ENCODE peak calls at places on chromosomes 11 and 22, in nine cellular contexts. One of them, this sample, is unnamed.

GRCh38 chr11:125404811-125405481 is 91.1 kb downstream of the FEZ1 start:
- DNase-seq in suprapubic skin: peak
- DNase-seq in stomach: peak
- DNase-seq in tibial nerve: peak
- DNase-seq in GM12878: no peak
- DNase-seq in esophagus muscularis mucosa: no peak
- DNase-seq in transverse colon: peak
- DNase-seq in sigmoid colon: peak
- DNase-seq in A549: peak
- DNase-seq in this sample: peak

GRCh38 chr22:35393116-35394010 is 6.6 kb upstream of the MCM5 start:
- DNase-seq in transverse colon: no peak
- DNase-seq in sigmoid colon: no peak
- DNase-seq in A549: no peak
- DNase-seq in suprapubic skin: no peak
- DNase-seq in GM12878: no peak
- DNase-seq in esophagus muscularis mucosa: no peak
- DNase-seq in tibial nerve: no peak
- DNase-seq in stomach: no peak
- DNase-seq in this sample: peak

GRCh38 chr22:18110194-18110943 is at the start of gene TUBA8:
- DNase-seq in sigmoid colon: no peak
- DNase-seq in GM12878: no peak
- DNase-seq in stomach: peak
- DNase-seq in esophagus muscularis mucosa: no peak
- DNase-seq in tibial nerve: no peak
- DNase-seq in suprapubic skin: peak
- DNase-seq in A549: no peak
- DNase-seq in transverse colon: peak
- DNase-seq in this sample: peak

GRCh38 chr11:44229664-44230063 is 80.3 kb downstream of the ALX4 start:
- DNase-seq in stomach: no peak
- DNase-seq in tibial nerve: no peak
- DNase-seq in A549: no peak
- DNase-seq in esophagus muscularis mucosa: no peak
- DNase-seq in transverse colon: no peak
- DNase-seq in suprapubic skin: no peak
- DNase-seq in sigmoid colon: no peak
- DNase-seq in GM12878: no peak
- DNase-seq in this sample: no peak

GRCh38 chr11:65133724-65134123 is 595 bp downstream of the SYVN1 start:
- DNase-seq in esophagus muscularis mucosa: no peak
- DNase-seq in suprapubic skin: peak
- DNase-seq in sigmoid colon: peak
- DNase-seq in tibial nerve: peak
- DNase-seq in stomach: peak
- DNase-seq in transverse colon: no peak
- DNase-seq in A549: no peak
- DNase-seq in GM12878: no peak
- DNase-seq in this sample: peak

GRCh38 chr11:95282337-95282751 is 51.3 kb upstream of the SESN3 start:
- DNase-seq in tibial nerve: no peak
- DNase-seq in esophagus muscularis mucosa: no peak
- DNase-seq in stomach: no peak
- DNase-seq in transverse colon: no peak
- DNase-seq in suprapubic skin: no peak
- DNase-seq in GM12878: no peak
- DNase-seq in sigmoid colon: peak
- DNase-seq in A549: no peak
- DNase-seq in this sample: no peak

GRCh38 chr11:96567193-96567592 is 177.4 kb downstream of the JRKL start:
- DNase-seq in transverse colon: no peak
- DNase-seq in esophagus muscularis mucosa: no peak
- DNase-seq in tibial nerve: no peak
- DNase-seq in A549: no peak
- DNase-seq in GM12878: no peak
- DNase-seq in sigmoid colon: no peak
- DNase-seq in suprapubic skin: no peak
- DNase-seq in stomach: no peak
- DNase-seq in this sample: no peak

GRCh38 chr22:26045051-26045450 is 124.2 kb upstream of the SEZ6L start:
- DNase-seq in suprapubic skin: no peak
- DNase-seq in GM12878: no peak
- DNase-seq in tibial nerve: no peak
- DNase-seq in transverse colon: no peak
- DNase-seq in A549: no peak
- DNase-seq in stomach: no peak
- DNase-seq in sigmoid colon: no peak
- DNase-seq in esophagus muscularis mucosa: no peak
- DNase-seq in this sample: no peak

GRCh38 chr11:115848614-115849013 is 344.4 kb upstream of the CADM1 start:
- DNase-seq in tibial nerve: no peak
- DNase-seq in sigmoid colon: no peak
- DNase-seq in stomach: no peak
- DNase-seq in transverse colon: no peak
- DNase-seq in A549: no peak
- DNase-seq in suprapubic skin: no peak
- DNase-seq in GM12878: no peak
- DNase-seq in esophagus muscularis mucosa: no peak
- DNase-seq in this sample: no peak

GRCh38 chr11:69699213-69699612 is 4.6 kb downstream of the FGF19 start:
- DNase-seq in GM12878: no peak
- DNase-seq in sigmoid colon: peak
- DNase-seq in suprapubic skin: no peak
- DNase-seq in A549: no peak
- DNase-seq in stomach: no peak
- DNase-seq in tibial nerve: no peak
- DNase-seq in esophagus muscularis mucosa: no peak
- DNase-seq in transverse colon: no peak
- DNase-seq in this sample: no peak

DNA sequence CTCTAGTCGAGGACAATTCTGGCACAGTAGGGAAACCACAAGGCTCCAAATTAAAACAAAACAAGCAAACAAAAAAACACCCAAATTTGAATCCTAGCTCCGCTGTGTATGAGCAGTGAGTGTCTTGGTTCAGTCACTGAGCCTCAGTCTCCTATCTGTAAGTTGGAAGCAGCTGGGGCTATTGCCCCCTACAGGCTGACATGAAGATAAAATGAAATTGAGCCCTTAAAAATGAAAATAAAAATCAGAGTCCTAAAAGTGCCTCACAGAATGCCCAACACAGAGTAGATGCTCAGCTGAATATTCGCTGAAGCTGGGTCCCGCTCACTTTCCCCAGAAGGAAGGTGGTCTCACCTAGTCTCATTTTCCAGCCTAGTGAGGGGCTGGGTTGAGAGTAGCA is 65.2 kb downstream of the PDE2A start:
- DNase-seq in GM12878: no peak
- DNase-seq in tibial nerve: no peak
- DNase-seq in esophagus muscularis mucosa: no peak
- DNase-seq in stomach: no peak
- DNase-seq in sigmoid colon: no peak
- DNase-seq in suprapubic skin: no peak
- DNase-seq in transverse colon: no peak
- DNase-seq in A549: no peak
- DNase-seq in this sample: no peak
- TF ChIP-seq CTCF in GM12878: peak
- TF ChIP-seq CTCF in tibial nerve: no peak
- TF ChIP-seq CTCF in esophagus muscularis mucosa: peak
- TF ChIP-seq CTCF in stomach: peak
- TF ChIP-seq CTCF in sigmoid colon: no peak
- TF ChIP-seq CTCF in suprapubic skin: no peak
- TF ChIP-seq CTCF in transverse colon: peak
- TF ChIP-seq CTCF in A549: peak
- TF ChIP-seq CTCF in this sample: no peak

GRCh38 chr11:20364412-20364792 is 888 bp downstream of the HTATIP2 start:
- DNase-seq in suprapubic skin: no peak
- DNase-seq in stomach: no peak
- DNase-seq in tibial nerve: no peak
- DNase-seq in A549: peak
- DNase-seq in GM12878: no peak
- DNase-seq in sigmoid colon: no peak
- DNase-seq in esophagus muscularis mucosa: no peak
- DNase-seq in transverse colon: peak
- DNase-seq in this sample: peak

GRCh38 chr11:20368441-20368840 is 4.9 kb downstream of the HTATIP2 start:
- DNase-seq in A549: no peak
- DNase-seq in GM12878: no peak
- DNase-seq in stomach: no peak
- DNase-seq in tibial nerve: no peak
- DNase-seq in transverse colon: no peak
- DNase-seq in sigmoid colon: no peak
- DNase-seq in esophagus muscularis mucosa: no peak
- DNase-seq in suprapubic skin: no peak
- DNase-seq in this sample: no peak

GRCh38 chr11:20369816-20370215 is 6.3 kb downstream of the HTATIP2 start:
- DNase-seq in transverse colon: no peak
- DNase-seq in suprapubic skin: no peak
- DNase-seq in GM12878: no peak
- DNase-seq in A549: no peak
- DNase-seq in stomach: no peak
- DNase-seq in sigmoid colon: no peak
- DNase-seq in esophagus muscularis mucosa: no peak
- DNase-seq in tibial nerve: no peak
- DNase-seq in this sample: no peak

GRCh38 chr11:20363500-20364411 is at the start of gene HTATIP2:
- DNase-seq in tibial nerve: peak
- DNase-seq in sigmoid colon: peak
- DNase-seq in transverse colon: peak
- DNase-seq in esophagus muscularis mucosa: no peak
- DNase-seq in stomach: peak
- DNase-seq in suprapubic skin: peak
- DNase-seq in A549: peak
- DNase-seq in GM12878: no peak
- DNase-seq in this sample: peak

DNA sequence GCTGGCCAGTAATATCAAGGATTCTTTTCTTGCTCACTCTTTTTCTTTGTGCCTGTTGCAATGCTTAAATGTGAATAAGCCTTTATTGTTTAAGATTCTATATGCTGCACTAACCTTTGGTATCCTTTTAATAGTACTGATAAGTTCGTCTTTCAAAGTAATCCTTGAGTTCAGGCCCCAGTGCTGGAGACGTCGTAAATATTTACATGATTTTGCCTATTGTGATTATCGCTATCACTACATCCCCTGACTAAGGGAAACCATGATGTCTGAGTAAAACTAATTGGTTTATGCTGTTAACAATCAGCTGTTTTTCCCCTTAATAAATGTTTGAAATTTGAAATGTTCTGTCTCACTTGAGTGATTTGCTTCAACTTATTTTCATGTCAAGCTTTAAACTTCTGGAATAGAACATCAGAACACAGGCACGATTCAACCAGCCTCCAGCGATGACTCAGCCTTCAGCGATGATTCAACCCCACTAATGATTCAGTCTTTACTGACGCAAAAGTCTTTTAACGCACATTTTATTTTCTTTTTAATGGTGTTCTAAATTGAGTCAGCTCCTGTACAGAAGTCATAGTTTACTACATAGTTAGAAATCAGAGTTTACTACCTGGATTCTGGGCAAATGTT is 3.9 kb downstream of the HTATIP2 start:
- DNase-seq in A549: peak
- DNase-seq in stomach: peak
- DNase-seq in sigmoid colon: peak
- DNase-seq in GM12878: no peak
- DNase-seq in esophagus muscularis mucosa: no peak
- DNase-seq in suprapubic skin: no peak
- DNase-seq in transverse colon: peak
- DNase-seq in tibial nerve: peak
- DNase-seq in this sample: peak
- H3K4me3 ChIP-seq in A549: peak
- H3K4me3 ChIP-seq in stomach: peak
- H3K4me3 ChIP-seq in sigmoid colon: no peak
- H3K4me3 ChIP-seq in GM12878: no peak
- H3K4me3 ChIP-seq in esophagus muscularis mucosa: no peak
- H3K4me3 ChIP-seq in suprapubic skin: no peak
- H3K4me3 ChIP-seq in transverse colon: no peak
- H3K4me3 ChIP-seq in tibial nerve: no peak
- H3K4me3 ChIP-seq in this sample: no peak

GRCh38 chr11:77065878-77066228 is 918 bp upstream of the CAPN5 start:
- DNase-seq in transverse colon: peak
- DNase-seq in GM12878: no peak
- DNase-seq in sigmoid colon: peak
- DNase-seq in A549: no peak
- DNase-seq in tibial nerve: peak
- DNase-seq in stomach: no peak
- DNase-seq in suprapubic skin: peak
- DNase-seq in esophagus muscularis mucosa: no peak
- DNase-seq in this sample: peak
- TF ChIP-seq EP300 in transverse colon: no peak
- TF ChIP-seq EP300 in GM12878: no peak
- TF ChIP-seq EP300 in sigmoid colon: no peak
- TF ChIP-seq EP300 in A549: no peak
- TF ChIP-seq EP300 in tibial nerve: no peak
- TF ChIP-seq EP300 in stomach: no peak
- TF ChIP-seq EP300 in suprapubic skin: no peak
- TF ChIP-seq EP300 in esophagus muscularis mucosa: no peak
- TF ChIP-seq EP300 in this sample: no peak

GRCh38 chr11:97614571-97614970 is 1224.8 kb downstream of the JRKL start:
- DNase-seq in stomach: no peak
- DNase-seq in A549: no peak
- DNase-seq in sigmoid colon: no peak
- DNase-seq in transverse colon: no peak
- DNase-seq in suprapubic skin: no peak
- DNase-seq in esophagus muscularis mucosa: no peak
- DNase-seq in GM12878: no peak
- DNase-seq in tibial nerve: no peak
- DNase-seq in this sample: no peak

GRCh38 chr11:97610854-97611253 is 1221.0 kb downstream of the JRKL start:
- DNase-seq in stomach: no peak
- DNase-seq in tibial nerve: no peak
- DNase-seq in transverse colon: no peak
- DNase-seq in A549: no peak
- DNase-seq in sigmoid colon: no peak
- DNase-seq in suprapubic skin: no peak
- DNase-seq in GM12878: no peak
- DNase-seq in esophagus muscularis mucosa: no peak
- DNase-seq in this sample: no peak

GRCh38 chr11:97607301-97608000 is 1217.6 kb downstream of the JRKL start:
- DNase-seq in transverse colon: no peak
- DNase-seq in sigmoid colon: no peak
- DNase-seq in suprapubic skin: no peak
- DNase-seq in esophagus muscularis mucosa: no peak
- DNase-seq in stomach: no peak
- DNase-seq in A549: no peak
- DNase-seq in tibial nerve: no peak
- DNase-seq in GM12878: no peak
- DNase-seq in this sample: no peak

GRCh38 chr11:97611345-97611744 is 1221.5 kb downstream of the JRKL start:
- DNase-seq in sigmoid colon: no peak
- DNase-seq in stomach: no peak
- DNase-seq in tibial nerve: no peak
- DNase-seq in transverse colon: no peak
- DNase-seq in GM12878: no peak
- DNase-seq in suprapubic skin: no peak
- DNase-seq in esophagus muscularis mucosa: no peak
- DNase-seq in A549: no peak
- DNase-seq in this sample: no peak

DNA sequence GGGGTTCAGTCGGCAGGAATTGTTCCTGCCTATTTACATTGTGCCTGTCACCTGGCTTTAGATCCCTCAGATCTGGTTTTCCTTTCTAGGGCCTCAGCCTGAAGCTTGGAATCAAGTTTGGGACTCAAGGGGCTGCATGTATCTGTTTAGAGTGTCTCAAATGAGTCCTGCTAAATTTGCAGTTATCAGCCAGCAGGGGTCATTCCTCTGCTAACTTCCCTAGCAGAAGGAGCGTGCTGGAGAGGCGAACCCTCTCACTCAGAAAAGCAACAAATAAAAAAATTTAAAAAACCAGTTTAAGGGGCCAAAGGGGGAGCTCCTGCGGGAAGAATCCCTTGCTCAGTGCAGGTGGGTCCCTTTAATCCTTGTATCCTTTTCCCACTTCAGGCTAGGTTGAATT is 1220.2 kb downstream of the JRKL start:
- DNase-seq in GM12878: no peak
- DNase-seq in transverse colon: no peak
- DNase-seq in A549: no peak
- DNase-seq in stomach: no peak
- DNase-seq in esophagus muscularis mucosa: no peak
- DNase-seq in suprapubic skin: no peak
- DNase-seq in tibial nerve: no peak
- DNase-seq in sigmoid colon: no peak
- DNase-seq in this sample: no peak
- TF ChIP-seq CTCF in GM12878: no peak
- TF ChIP-seq CTCF in transverse colon: no peak
- TF ChIP-seq CTCF in A549: no peak
- TF ChIP-seq CTCF in stomach: no peak
- TF ChIP-seq CTCF in esophagus muscularis mucosa: no peak
- TF ChIP-seq CTCF in suprapubic skin: no peak
- TF ChIP-seq CTCF in tibial nerve: no peak
- TF ChIP-seq CTCF in sigmoid colon: no peak
- TF ChIP-seq CTCF in this sample: no peak

This sample was measured in ovary.